ENCODE peak calls at places on chromosomes 6 and 20, in ten cellular contexts. One of them, this sample, is unnamed.

GRCh38 chr6:80165143-80165542 is 58.7 kb downstream of the BCKDHB start:
- DNase-seq in brain microvascular endothelial cell: no peak
- DNase-seq in aorta: no peak
- DNase-seq in heart left ventricle: no peak
- DNase-seq in ovary: no peak
- DNase-seq in AG04450: no peak
- DNase-seq in breast epithelium: no peak
- DNase-seq in CD8-positive, alpha-beta T cell: no peak
- DNase-seq in PC-3: no peak
- DNase-seq in mesendoderm: no peak
- DNase-seq in this sample: no peak

GRCh38 chr6:14584450-14584849 is 466.9 kb downstream of the CD83 start:
- DNase-seq in aorta: no peak
- DNase-seq in heart left ventricle: no peak
- DNase-seq in brain microvascular endothelial cell: no peak
- DNase-seq in AG04450: no peak
- DNase-seq in mesendoderm: no peak
- DNase-seq in CD8-positive, alpha-beta T cell: no peak
- DNase-seq in breast epithelium: no peak
- DNase-seq in ovary: no peak
- DNase-seq in PC-3: peak
- DNase-seq in this sample: no peak

GRCh38 chr6:43061861-43062260 is 2.4 kb downstream of the KLC4 start:
- DNase-seq in ovary: no peak
- DNase-seq in heart left ventricle: no peak
- DNase-seq in breast epithelium: no peak
- DNase-seq in CD8-positive, alpha-beta T cell: no peak
- DNase-seq in aorta: no peak
- DNase-seq in PC-3: peak
- DNase-seq in brain microvascular endothelial cell: no peak
- DNase-seq in mesendoderm: no peak
- DNase-seq in AG04450: no peak
- DNase-seq in this sample: no peak

GRCh38 chr6:14881399-14881798 is 364.5 kb upstream of the JARID2 start:
- DNase-seq in mesendoderm: no peak
- DNase-seq in heart left ventricle: no peak
- DNase-seq in ovary: no peak
- DNase-seq in brain microvascular endothelial cell: peak
- DNase-seq in breast epithelium: no peak
- DNase-seq in aorta: no peak
- DNase-seq in CD8-positive, alpha-beta T cell: no peak
- DNase-seq in PC-3: peak
- DNase-seq in AG04450: no peak
- DNase-seq in this sample: no peak

GRCh38 chr6:84492246-84493135 is 265.0 kb upstream of the CEP162 start:
- DNase-seq in AG04450: no peak
- DNase-seq in PC-3: no peak
- DNase-seq in aorta: no peak
- DNase-seq in ovary: no peak
- DNase-seq in brain microvascular endothelial cell: peak
- DNase-seq in breast epithelium: no peak
- DNase-seq in CD8-positive, alpha-beta T cell: no peak
- DNase-seq in mesendoderm: no peak
- DNase-seq in heart left ventricle: no peak
- DNase-seq in this sample: no peak

GRCh38 chr6:30876039-30876730 is 8.1 kb upstream of the DDR1 start:
- DNase-seq in breast epithelium: no peak
- DNase-seq in CD8-positive, alpha-beta T cell: no peak
- DNase-seq in brain microvascular endothelial cell: peak
- DNase-seq in mesendoderm: no peak
- DNase-seq in AG04450: no peak
- DNase-seq in heart left ventricle: no peak
- DNase-seq in PC-3: peak
- DNase-seq in aorta: no peak
- DNase-seq in ovary: peak
- DNase-seq in this sample: no peak

GRCh38 chr6:116369540-116370327 is 1.0 kb upstream of the DSE start:
- DNase-seq in mesendoderm: no peak
- DNase-seq in CD8-positive, alpha-beta T cell: no peak
- DNase-seq in ovary: no peak
- DNase-seq in brain microvascular endothelial cell: no peak
- DNase-seq in aorta: no peak
- DNase-seq in PC-3: no peak
- DNase-seq in AG04450: no peak
- DNase-seq in heart left ventricle: no peak
- DNase-seq in breast epithelium: no peak
- DNase-seq in this sample: no peak

GRCh38 chr20:3595541-3595940 is 67.7 kb downstream of the GFRA4 start:
- DNase-seq in heart left ventricle: no peak
- DNase-seq in brain microvascular endothelial cell: no peak
- DNase-seq in PC-3: no peak
- DNase-seq in CD8-positive, alpha-beta T cell: no peak
- DNase-seq in breast epithelium: no peak
- DNase-seq in AG04450: no peak
- DNase-seq in aorta: no peak
- DNase-seq in ovary: no peak
- DNase-seq in mesendoderm: peak
- DNase-seq in this sample: no peak

GRCh38 chr6:88165877-88166492 is at the start of gene CNR1:
- DNase-seq in PC-3: no peak
- DNase-seq in AG04450: no peak
- DNase-seq in mesendoderm: peak
- DNase-seq in brain microvascular endothelial cell: peak
- DNase-seq in heart left ventricle: peak
- DNase-seq in CD8-positive, alpha-beta T cell: no peak
- DNase-seq in aorta: peak
- DNase-seq in ovary: peak
- DNase-seq in breast epithelium: no peak
- DNase-seq in this sample: peak

GRCh38 chr20:38108438-38109024 is 56.5 kb downstream of the TGM2 start:
- DNase-seq in mesendoderm: no peak
- DNase-seq in ovary: no peak
- DNase-seq in heart left ventricle: peak
- DNase-seq in breast epithelium: no peak
- DNase-seq in PC-3: no peak
- DNase-seq in AG04450: no peak
- DNase-seq in CD8-positive, alpha-beta T cell: no peak
- DNase-seq in brain microvascular endothelial cell: no peak
- DNase-seq in aorta: no peak
- DNase-seq in this sample: no peak

GRCh38 chr6:139732451-139732850 is 358.0 kb upstream of the CITED2 start:
- DNase-seq in aorta: no peak
- DNase-seq in ovary: peak
- DNase-seq in breast epithelium: peak
- DNase-seq in AG04450: no peak
- DNase-seq in PC-3: peak
- DNase-seq in heart left ventricle: no peak
- DNase-seq in CD8-positive, alpha-beta T cell: no peak
- DNase-seq in brain microvascular endothelial cell: peak
- DNase-seq in mesendoderm: no peak
- DNase-seq in this sample: no peak

DNA sequence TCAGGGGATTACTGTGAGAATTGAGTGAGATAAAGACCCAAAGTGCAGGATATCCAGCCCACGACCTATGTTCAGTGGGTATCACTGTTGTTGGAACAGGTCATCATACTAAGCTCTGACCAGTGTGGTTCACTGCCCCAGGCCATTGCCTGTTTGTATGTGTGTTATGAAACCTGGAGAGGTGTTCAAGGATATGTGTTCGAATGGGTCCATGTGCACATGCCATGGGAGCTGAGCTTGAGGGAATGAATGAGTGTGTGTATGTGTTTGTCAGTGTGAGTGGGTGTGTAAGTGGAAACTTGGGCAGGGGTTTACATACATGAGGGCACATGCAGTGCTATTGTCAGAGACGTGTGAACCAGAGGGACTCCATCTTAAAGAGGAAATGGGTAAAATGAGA is 17.7 kb upstream of the AHCY start:
- DNase-seq in heart left ventricle: no peak
- DNase-seq in ovary: no peak
- DNase-seq in mesendoderm: no peak
- DNase-seq in CD8-positive, alpha-beta T cell: no peak
- DNase-seq in breast epithelium: no peak
- DNase-seq in PC-3: no peak
- DNase-seq in AG04450: no peak
- DNase-seq in brain microvascular endothelial cell: no peak
- DNase-seq in aorta: peak
- DNase-seq in this sample: no peak
- H3K27ac ChIP-seq in heart left ventricle: no peak
- H3K27ac ChIP-seq in ovary: no peak
- H3K27ac ChIP-seq in mesendoderm: peak
- H3K27ac ChIP-seq in CD8-positive, alpha-beta T cell: no peak
- H3K27ac ChIP-seq in breast epithelium: no peak
- H3K27ac ChIP-seq in PC-3: no peak
- H3K27ac ChIP-seq in AG04450: no peak
- H3K27ac ChIP-seq in brain microvascular endothelial cell: no peak
- H3K27ac ChIP-seq in aorta: no peak
- H3K27ac ChIP-seq in this sample: no peak

GRCh38 chr6:44388135-44388487 is 605 bp downstream of the CDC5L start:
- DNase-seq in aorta: no peak
- DNase-seq in breast epithelium: no peak
- DNase-seq in AG04450: no peak
- DNase-seq in ovary: peak
- DNase-seq in PC-3: no peak
- DNase-seq in mesendoderm: peak
- DNase-seq in CD8-positive, alpha-beta T cell: no peak
- DNase-seq in brain microvascular endothelial cell: no peak
- DNase-seq in heart left ventricle: no peak
- DNase-seq in this sample: no peak

GRCh38 chr6:44390158-44390683 is 2.7 kb downstream of the CDC5L start:
- DNase-seq in CD8-positive, alpha-beta T cell: no peak
- DNase-seq in breast epithelium: no peak
- DNase-seq in heart left ventricle: no peak
- DNase-seq in PC-3: no peak
- DNase-seq in ovary: no peak
- DNase-seq in aorta: no peak
- DNase-seq in mesendoderm: no peak
- DNase-seq in brain microvascular endothelial cell: no peak
- DNase-seq in AG04450: no peak
- DNase-seq in this sample: no peak

GRCh38 chr6:44386929-44387345 is 569 bp upstream of the CDC5L start:
- DNase-seq in CD8-positive, alpha-beta T cell: no peak
- DNase-seq in aorta: no peak
- DNase-seq in AG04450: peak
- DNase-seq in PC-3: peak
- DNase-seq in breast epithelium: no peak
- DNase-seq in mesendoderm: no peak
- DNase-seq in ovary: no peak
- DNase-seq in heart left ventricle: no peak
- DNase-seq in brain microvascular endothelial cell: peak
- DNase-seq in this sample: no peak

GRCh38 chr6:44387346-44388134 is at the start of gene CDC5L:
- DNase-seq in heart left ventricle: peak
- DNase-seq in AG04450: peak
- DNase-seq in aorta: peak
- DNase-seq in PC-3: peak
- DNase-seq in brain microvascular endothelial cell: peak
- DNase-seq in mesendoderm: peak
- DNase-seq in CD8-positive, alpha-beta T cell: peak
- DNase-seq in breast epithelium: peak
- DNase-seq in ovary: peak
- DNase-seq in this sample: peak

GRCh38 chr6:44388876-44389275 is 1.4 kb downstream of the CDC5L start:
- DNase-seq in brain microvascular endothelial cell: no peak
- DNase-seq in heart left ventricle: no peak
- DNase-seq in ovary: no peak
- DNase-seq in CD8-positive, alpha-beta T cell: no peak
- DNase-seq in mesendoderm: peak
- DNase-seq in PC-3: no peak
- DNase-seq in aorta: no peak
- DNase-seq in AG04450: no peak
- DNase-seq in breast epithelium: no peak
- DNase-seq in this sample: no peak
- H3K4me3 ChIP-seq in brain microvascular endothelial cell: peak
- H3K4me3 ChIP-seq in heart left ventricle: peak
- H3K4me3 ChIP-seq in ovary: peak
- H3K4me3 ChIP-seq in CD8-positive, alpha-beta T cell: peak
- H3K4me3 ChIP-seq in mesendoderm: no peak
- H3K4me3 ChIP-seq in PC-3: peak
- H3K4me3 ChIP-seq in aorta: peak
- H3K4me3 ChIP-seq in AG04450: peak
- H3K4me3 ChIP-seq in breast epithelium: peak
- H3K4me3 ChIP-seq in this sample: no peak

GRCh38 chr20:35276408-35276807 is 1.5 kb downstream of the MMP24OS start:
- DNase-seq in aorta: peak
- DNase-seq in ovary: no peak
- DNase-seq in heart left ventricle: no peak
- DNase-seq in PC-3: no peak
- DNase-seq in brain microvascular endothelial cell: no peak
- DNase-seq in CD8-positive, alpha-beta T cell: no peak
- DNase-seq in AG04450: no peak
- DNase-seq in mesendoderm: no peak
- DNase-seq in breast epithelium: no peak
- DNase-seq in this sample: no peak
- H3K27ac ChIP-seq in aorta: no peak
- H3K27ac ChIP-seq in ovary: no peak
- H3K27ac ChIP-seq in heart left ventricle: no peak
- H3K27ac ChIP-seq in PC-3: no peak
- H3K27ac ChIP-seq in brain microvascular endothelial cell: no peak
- H3K27ac ChIP-seq in CD8-positive, alpha-beta T cell: peak
- H3K27ac ChIP-seq in AG04450: peak
- H3K27ac ChIP-seq in mesendoderm: no peak
- H3K27ac ChIP-seq in breast epithelium: peak
- H3K27ac ChIP-seq in this sample: no peak

GRCh38 chr6:125952764-125953501 is 3.6 kb upstream of the HINT3 start:
- DNase-seq in ovary: no peak
- DNase-seq in mesendoderm: peak
- DNase-seq in heart left ventricle: no peak
- DNase-seq in breast epithelium: no peak
- DNase-seq in brain microvascular endothelial cell: peak
- DNase-seq in AG04450: no peak
- DNase-seq in PC-3: peak
- DNase-seq in aorta: no peak
- DNase-seq in CD8-positive, alpha-beta T cell: no peak
- DNase-seq in this sample: no peak
- H3K4me3 ChIP-seq in ovary: no peak
- H3K4me3 ChIP-seq in mesendoderm: no peak
- H3K4me3 ChIP-seq in heart left ventricle: no peak
- H3K4me3 ChIP-seq in breast epithelium: no peak
- H3K4me3 ChIP-seq in brain microvascular endothelial cell: no peak
- H3K4me3 ChIP-seq in AG04450: no peak
- H3K4me3 ChIP-seq in PC-3: no peak
- H3K4me3 ChIP-seq in aorta: no peak
- H3K4me3 ChIP-seq in CD8-positive, alpha-beta T cell: no peak
- H3K4me3 ChIP-seq in this sample: no peak

This sample was measured in lung.